ENCODE peak calls at places on chromosomes 3 and 15, in seven cellular contexts. One of them, this sample, is unnamed.

GRCh38 chr3:38039899-38040261 is 872 bp downstream of the DLEC1 start:
- DNase-seq in T-helper 2 cell: peak; percentile 37
- DNase-seq in BJ: no peak
- DNase-seq in activated B cell treated with CpG ODN at 0.5 μM for 24 hours: peak; percentile 35
- DNase-seq in CD4-positive, alpha-beta memory T cell: peak; percentile 85
- DNase-seq in stimulated activated CD8-positive, alpha-beta memory T cell treated with anti-CD3 and anti-CD28 coated beads, Interleukin-4, amount 100 ng/mL, for 24 hours: no peak
- DNase-seq in posterior cingulate gyrus: peak; percentile 93
- DNase-seq in this sample: peak; percentile 89

GRCh38 chr3:56974242-56974945 is 86.1 kb upstream of the SPATA12 start:
- DNase-seq in T-helper 2 cell: no peak
- DNase-seq in BJ: no peak
- DNase-seq in activated B cell treated with CpG ODN at 0.5 μM for 24 hours: no peak
- DNase-seq in CD4-positive, alpha-beta memory T cell: no peak
- DNase-seq in stimulated activated CD8-positive, alpha-beta memory T cell treated with anti-CD3 and anti-CD28 coated beads, Interleukin-4, amount 100 ng/mL, for 24 hours: no peak
- DNase-seq in posterior cingulate gyrus: no peak
- DNase-seq in this sample: no peak

GRCh38 chr3:13106308-13106970 is 33.2 kb upstream of the IQSEC1 start:
- DNase-seq in T-helper 2 cell: no peak
- DNase-seq in BJ: peak; percentile 8
- DNase-seq in activated B cell treated with CpG ODN at 0.5 μM for 24 hours: no peak
- DNase-seq in CD4-positive, alpha-beta memory T cell: peak; percentile 3
- DNase-seq in stimulated activated CD8-positive, alpha-beta memory T cell treated with anti-CD3 and anti-CD28 coated beads, Interleukin-4, amount 100 ng/mL, for 24 hours: no peak
- DNase-seq in posterior cingulate gyrus: peak; percentile 31
- DNase-seq in this sample: no peak

GRCh38 chr3:154970796-154971195 is 109.3 kb upstream of the MME start:
- DNase-seq in T-helper 2 cell: no peak
- DNase-seq in BJ: peak; percentile 81
- DNase-seq in activated B cell treated with CpG ODN at 0.5 μM for 24 hours: no peak
- DNase-seq in CD4-positive, alpha-beta memory T cell: no peak
- DNase-seq in stimulated activated CD8-positive, alpha-beta memory T cell treated with anti-CD3 and anti-CD28 coated beads, Interleukin-4, amount 100 ng/mL, for 24 hours: no peak
- DNase-seq in posterior cingulate gyrus: no peak
- DNase-seq in this sample: no peak

GRCh38 chr3:96970211-96970610 is 155.8 kb downstream of the EPHA6 start:
- DNase-seq in T-helper 2 cell: no peak
- DNase-seq in BJ: no peak
- DNase-seq in activated B cell treated with CpG ODN at 0.5 μM for 24 hours: no peak
- DNase-seq in CD4-positive, alpha-beta memory T cell: no peak
- DNase-seq in stimulated activated CD8-positive, alpha-beta memory T cell treated with anti-CD3 and anti-CD28 coated beads, Interleukin-4, amount 100 ng/mL, for 24 hours: no peak
- DNase-seq in posterior cingulate gyrus: no peak
- DNase-seq in this sample: no peak

GRCh38 chr3:186255703-186256331 is 106.2 kb downstream of the DGKG start:
- DNase-seq in T-helper 2 cell: no peak
- DNase-seq in BJ: no peak
- DNase-seq in activated B cell treated with CpG ODN at 0.5 μM for 24 hours: peak; percentile 64
- DNase-seq in CD4-positive, alpha-beta memory T cell: no peak
- DNase-seq in stimulated activated CD8-positive, alpha-beta memory T cell treated with anti-CD3 and anti-CD28 coated beads, Interleukin-4, amount 100 ng/mL, for 24 hours: no peak
- DNase-seq in posterior cingulate gyrus: peak; percentile 93
- DNase-seq in this sample: peak; percentile 40

GRCh38 chr3:27723803-27724458 is 1.8 kb upstream of the EOMES start:
- DNase-seq in T-helper 2 cell: no peak
- DNase-seq in BJ: no peak
- DNase-seq in activated B cell treated with CpG ODN at 0.5 μM for 24 hours: no peak
- DNase-seq in CD4-positive, alpha-beta memory T cell: no peak
- DNase-seq in stimulated activated CD8-positive, alpha-beta memory T cell treated with anti-CD3 and anti-CD28 coated beads, Interleukin-4, amount 100 ng/mL, for 24 hours: no peak
- DNase-seq in posterior cingulate gyrus: no peak
- DNase-seq in this sample: no peak

GRCh38 chr15:52255008-52255407 is 40.6 kb downstream of the MYO5C start:
- DNase-seq in T-helper 2 cell: no peak
- DNase-seq in BJ: no peak
- DNase-seq in activated B cell treated with CpG ODN at 0.5 μM for 24 hours: no peak
- DNase-seq in CD4-positive, alpha-beta memory T cell: no peak
- DNase-seq in stimulated activated CD8-positive, alpha-beta memory T cell treated with anti-CD3 and anti-CD28 coated beads, Interleukin-4, amount 100 ng/mL, for 24 hours: no peak
- DNase-seq in posterior cingulate gyrus: no peak
- DNase-seq in this sample: no peak

GRCh38 chr3:66912306-66912705 is 85.8 kb upstream of the KBTBD8 start:
- DNase-seq in T-helper 2 cell: no peak
- DNase-seq in BJ: no peak
- DNase-seq in activated B cell treated with CpG ODN at 0.5 μM for 24 hours: no peak
- DNase-seq in CD4-positive, alpha-beta memory T cell: no peak
- DNase-seq in stimulated activated CD8-positive, alpha-beta memory T cell treated with anti-CD3 and anti-CD28 coated beads, Interleukin-4, amount 100 ng/mL, for 24 hours: no peak
- DNase-seq in posterior cingulate gyrus: no peak
- DNase-seq in this sample: no peak

GRCh38 chr15:49145651-49146609 is 9.5 kb downstream of the COPS2 start:
- DNase-seq in T-helper 2 cell: peak; percentile 4
- DNase-seq in BJ: no peak
- DNase-seq in activated B cell treated with CpG ODN at 0.5 μM for 24 hours: no peak
- DNase-seq in CD4-positive, alpha-beta memory T cell: no peak
- DNase-seq in stimulated activated CD8-positive, alpha-beta memory T cell treated with anti-CD3 and anti-CD28 coated beads, Interleukin-4, amount 100 ng/mL, for 24 hours: no peak
- DNase-seq in posterior cingulate gyrus: no peak
- DNase-seq in this sample: peak; percentile 37

GRCh38 chr15:25859838-25860645 is 3.1 kb downstream of the ATP10A start:
- DNase-seq in T-helper 2 cell: no peak
- DNase-seq in BJ: no peak
- DNase-seq in activated B cell treated with CpG ODN at 0.5 μM for 24 hours: no peak
- DNase-seq in CD4-positive, alpha-beta memory T cell: peak; percentile 79
- DNase-seq in stimulated activated CD8-positive, alpha-beta memory T cell treated with anti-CD3 and anti-CD28 coated beads, Interleukin-4, amount 100 ng/mL, for 24 hours: no peak
- DNase-seq in posterior cingulate gyrus: peak; percentile 68
- DNase-seq in this sample: peak; percentile 47

GRCh38 chr15:88664151-88664778 is 25.4 kb downstream of the ISG20 start:
- DNase-seq in T-helper 2 cell: peak; percentile 36
- DNase-seq in BJ: no peak
- DNase-seq in activated B cell treated with CpG ODN at 0.5 μM for 24 hours: no peak
- DNase-seq in CD4-positive, alpha-beta memory T cell: peak; percentile 66
- DNase-seq in stimulated activated CD8-positive, alpha-beta memory T cell treated with anti-CD3 and anti-CD28 coated beads, Interleukin-4, amount 100 ng/mL, for 24 hours: no peak
- DNase-seq in posterior cingulate gyrus: no peak
- DNase-seq in this sample: no peak

GRCh38 chr15:40328711-40329240 is 5.3 kb downstream of the INAFM2 start:
- DNase-seq in T-helper 2 cell: no peak
- DNase-seq in BJ: no peak
- DNase-seq in activated B cell treated with CpG ODN at 0.5 μM for 24 hours: no peak
- DNase-seq in CD4-positive, alpha-beta memory T cell: no peak
- DNase-seq in stimulated activated CD8-positive, alpha-beta memory T cell treated with anti-CD3 and anti-CD28 coated beads, Interleukin-4, amount 100 ng/mL, for 24 hours: no peak
- DNase-seq in posterior cingulate gyrus: no peak
- DNase-seq in this sample: no peak

This sample was measured in upper lobe of left lung.